ENCODE peak calls at places on chromosomes 7 and 10, in seven cellular contexts. R is IMR-90, X is trophoblast cell, F is neuronal stem cell, Y is mesenchymal stem cell, V is H1, T is H9. O is an unnamed sample.

GRCh38 chr7:41448104-41448503 is 254.8 kb downstream of the INHBA start:
- DNase-seq in R (peak; percentile 32), Y (peak; percentile 22), V (no peak), X (no peak), F (no peak), T (no peak), O (no peak)

GRCh38 chr7:95901006-95901405 is 128.7 kb downstream of the DYNC1I1 start:
- DNase-seq in X (no peak), V (no peak), F (no peak), R (no peak), Y (no peak), T (no peak), O (no peak)

GRCh38 chr10:132454296-132455198 is 57.5 kb downstream of the PWWP2B start:
- DNase-seq in R (no peak), F (no peak), V (no peak), Y (no peak), X (no peak), T (no peak), O (no peak)

GRCh38 chr10:63521389-63522128 is at the start of gene REEP3:
- DNase-seq in F (peak; percentile 79), V (peak; percentile 85), R (peak; percentile 75), X (peak; percentile 54), Y (peak; percentile 80), T (peak; percentile 80), O (peak; percentile 90)

GRCh38 chr7:95545007-95545615 is 51.2 kb downstream of the PDK4 start:
- DNase-seq in X (peak; percentile 37), F (no peak), R (peak; percentile 65), Y (peak; percentile 77), T (no peak), V (no peak), O (peak; percentile 67)

GRCh38 chr10:100448977-100449376 is 13.8 kb upstream of the WNT8B start:
- DNase-seq in T (no peak), F (no peak), X (no peak), R (no peak), V (no peak), Y (no peak), O (no peak)

GRCh38 chr7:112202819-112203218 is 3.4 kb downstream of the DOCK4 start:
- DNase-seq in F (no peak), T (no peak), X (peak; percentile 6), V (no peak), R (no peak), Y (peak; percentile 27), O (no peak)

GRCh38 chr10:126369125-126369708 is 19.1 kb downstream of the ADAM12 start:
- DNase-seq in Y (no peak), T (no peak), R (no peak), F (no peak), V (no peak), X (no peak), O (no peak)

GRCh38 chr7:151472644-151473380 is 32.9 kb upstream of the CRYGN start:
- DNase-seq in R (no peak), F (no peak), T (no peak), V (no peak), Y (no peak), X (no peak), O (no peak)

GRCh38 chr7:70673833-70674232 is 458.1 kb upstream of the GALNT17 start:
- DNase-seq in F (no peak), Y (no peak), X (no peak), R (no peak), T (no peak), V (no peak), O (peak; percentile 27)

DNA sequence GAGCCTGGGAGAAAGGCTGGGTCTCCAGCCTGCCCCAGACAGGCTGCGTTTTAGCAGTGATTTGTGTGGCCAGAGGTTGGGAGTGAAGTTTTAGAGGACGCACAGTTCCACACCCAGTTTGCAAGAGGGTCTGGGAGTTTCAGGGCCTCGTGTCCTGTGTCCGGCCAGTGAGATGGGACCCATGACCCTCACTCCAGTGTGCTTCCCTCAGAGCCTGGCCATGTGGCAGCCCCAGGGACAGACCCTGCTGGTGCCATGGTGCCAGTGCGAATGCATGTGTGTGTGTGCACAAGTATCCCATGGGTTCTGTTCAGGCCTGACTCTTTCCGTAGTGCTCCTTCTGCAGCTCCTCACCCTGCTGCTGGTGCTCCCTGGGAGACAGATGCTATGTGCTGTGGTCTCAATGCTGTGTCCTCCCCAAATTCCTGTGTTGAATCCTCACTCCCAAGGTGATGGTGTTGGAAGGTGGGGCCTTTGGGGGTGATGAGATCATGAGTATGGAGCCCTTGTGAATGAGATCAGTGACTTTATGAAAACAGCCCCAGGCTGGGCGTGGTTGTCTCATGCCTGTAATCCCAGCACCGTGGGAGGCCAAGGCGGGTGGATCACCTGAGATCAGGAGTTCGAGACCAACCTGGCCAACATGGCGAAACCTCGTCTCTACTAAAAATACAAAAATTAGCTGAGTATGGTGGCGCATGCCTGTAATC is 16.5 kb downstream of the ECHDC3 start:
- DNase-seq in R (no peak), F (no peak), Y (no peak), T (no peak), V (no peak), X (no peak), O (peak; percentile 52)
- H3K27ac ChIP-seq in R (no peak overlapping the region), F (no peak overlapping the region), Y (no peak overlapping the region), T (no peak overlapping the region), V (no peak overlapping the region), X (no peak overlapping the region), O (no peak overlapping the region)

DNA sequence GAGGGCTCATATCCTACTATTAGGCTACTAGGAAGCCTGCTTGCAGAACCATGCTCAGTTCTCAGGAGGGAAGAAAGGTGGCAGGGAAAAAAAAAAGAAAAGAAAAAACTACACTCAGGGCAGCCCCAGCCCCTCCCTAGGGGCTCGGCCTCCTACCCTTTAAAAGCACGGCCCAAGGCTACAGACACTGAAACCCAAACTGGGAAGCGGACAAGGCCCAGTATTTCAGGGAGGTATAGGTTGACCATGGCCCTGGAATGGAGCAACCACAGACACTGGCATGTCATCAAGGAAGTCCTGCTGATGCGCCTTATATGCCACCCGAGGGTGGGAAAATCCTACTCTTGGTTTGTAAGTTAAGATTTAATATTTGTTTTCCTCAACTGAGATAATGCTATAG is 50.8 kb downstream of the DLG5 start:
- DNase-seq in T (no peak), V (no peak), R (no peak), F (no peak), X (no peak), Y (no peak), O (no peak)
- H3K23ac ChIP-seq in T (no peak overlapping the region), V (no peak overlapping the region), R (no peak overlapping the region), F (no peak overlapping the region), X (no peak overlapping the region), Y (no peak overlapping the region), O (no peak overlapping the region)

GRCh38 chr7:109101332-109101731 is 531.7 kb downstream of the DNAJB9 start:
- DNase-seq in X (no peak), T (no peak), Y (no peak), V (no peak), R (no peak), F (no peak), O (peak; percentile 78)
- H2BK120ac ChIP-seq in X (no peak overlapping the region), T (no peak overlapping the region), Y (no peak overlapping the region), V (no peak overlapping the region), R (no peak overlapping the region), F (no peak overlapping the region), O (no peak overlapping the region)

GRCh38 chr10:76962851-76963250 is 674.8 kb downstream of the KCNMA1 start:
- DNase-seq in T (no peak), R (peak; percentile 7), F (no peak), X (no peak), V (no peak), Y (no peak), O (no peak)
- H3K27ac ChIP-seq in T (no peak overlapping the region), R (no peak overlapping the region), F (no peak overlapping the region), X (no peak overlapping the region), V (no peak overlapping the region), Y (no peak overlapping the region), O (no peak overlapping the region)

GRCh38 chr7:157685430-157686284 is 348.9 kb downstream of the DNAJB6 start:
- DNase-seq in Y (no peak), R (no peak), X (no peak), T (peak; percentile 39), F (peak; percentile 21), V (peak; percentile 69), O (peak; percentile 38)
- H3K23ac ChIP-seq in Y (peak overlapping the region; percentile 16), R (no peak overlapping the region), X (no peak overlapping the region), T (no peak overlapping the region), F (peak overlapping the region; percentile 90), V (no peak overlapping the region), O (peak overlapping the region; percentile 89)

DNA sequence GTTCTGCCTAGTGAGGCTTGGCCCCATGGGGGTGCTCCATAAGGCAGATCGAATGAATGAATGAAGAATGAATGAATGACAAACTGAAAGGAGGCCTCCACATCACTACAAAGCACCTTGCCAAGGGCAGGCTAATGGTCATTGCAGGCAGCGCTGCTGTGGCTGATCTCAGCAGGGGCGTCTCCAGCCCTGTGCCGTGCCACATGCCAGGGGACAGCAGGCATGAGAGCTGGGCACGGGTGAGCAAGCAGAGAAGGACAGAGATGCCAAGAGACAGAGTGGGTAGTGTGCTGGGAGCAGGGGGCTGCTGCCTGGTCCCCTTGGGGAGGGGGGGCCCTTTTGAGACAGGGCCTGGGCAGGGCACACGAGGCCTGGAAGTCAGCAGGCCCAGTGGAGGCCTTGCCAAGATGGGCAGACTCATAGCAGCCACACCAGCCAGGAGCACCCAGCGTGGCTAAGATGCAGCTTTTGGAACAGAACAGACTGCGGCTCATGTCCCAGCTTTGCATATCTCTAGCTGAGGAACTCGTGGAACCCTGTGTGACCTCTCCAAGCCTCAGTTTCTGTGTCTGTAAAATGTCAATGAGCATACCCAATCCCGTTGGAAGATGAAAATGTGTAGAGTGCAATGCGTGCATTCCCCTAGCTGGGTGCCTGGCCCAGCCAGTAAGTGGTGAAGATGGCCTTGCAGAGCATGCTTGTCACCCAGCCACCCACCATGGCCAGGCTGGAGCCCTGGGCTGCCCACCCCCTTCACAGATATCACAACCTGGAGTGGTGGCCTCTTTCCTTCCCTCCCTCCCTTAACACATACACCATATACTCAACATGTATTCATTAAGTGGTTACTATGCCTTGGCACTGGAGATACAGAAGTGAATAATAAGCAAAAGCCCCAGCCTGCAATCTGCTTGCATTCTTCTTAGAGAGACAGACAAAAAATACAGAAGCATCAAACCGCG is 61.1 kb upstream of the LRRC18 start:
- DNase-seq in F (no peak), R (no peak), T (no peak), Y (no peak), X (no peak), V (no peak), O (no peak)
- H2BK120ac ChIP-seq in F (no peak overlapping the region), R (no peak overlapping the region), T (no peak overlapping the region), Y (no peak overlapping the region), X (no peak overlapping the region), V (no peak overlapping the region), O (no peak overlapping the region)

DNA sequence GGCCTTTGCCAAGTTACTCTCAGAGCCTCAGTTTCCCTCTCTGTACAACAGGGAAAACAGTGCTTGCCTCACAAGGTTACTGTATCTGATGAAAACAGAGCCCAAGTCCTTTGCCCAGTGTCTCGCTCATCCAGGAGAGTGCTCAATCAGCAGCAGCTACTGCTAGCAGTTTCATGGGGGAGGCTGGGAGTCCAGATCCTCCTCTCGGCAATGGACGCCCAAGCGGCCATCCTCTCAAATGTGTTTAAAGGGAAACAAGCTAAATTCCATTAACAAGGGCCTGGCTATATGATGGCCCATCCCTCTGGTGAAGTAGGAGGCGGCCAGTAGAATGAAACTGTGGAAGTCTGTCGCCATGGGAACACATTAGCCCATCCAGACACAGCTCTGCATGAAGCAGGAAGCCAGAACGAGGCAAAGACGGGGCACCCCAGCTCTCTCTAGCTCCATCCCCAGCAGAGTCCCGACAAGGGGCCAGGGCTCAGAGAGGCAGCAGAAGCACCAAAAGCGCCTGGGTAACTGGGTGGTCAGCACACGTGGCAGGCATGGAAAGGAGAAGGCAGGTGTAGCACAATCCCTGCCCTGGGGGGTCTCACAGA is 35.2 kb downstream of the FAM53B start:
- DNase-seq in X (no peak), Y (peak; percentile 77), R (no peak), T (no peak), F (no peak), V (no peak), O (peak; percentile 82)
- H3K27ac ChIP-seq in X (no peak overlapping the region), Y (no peak overlapping the region), R (no peak overlapping the region), T (no peak overlapping the region), F (peak overlapping the region; percentile 6), V (no peak overlapping the region), O (no peak overlapping the region)

GRCh38 chr10:59588791-59589190 is 120.9 kb downstream of the SLC16A9 start:
- DNase-seq in R (no peak), Y (no peak), F (no peak), X (no peak), T (no peak), V (no peak), O (peak; percentile 35)
- H3K23ac ChIP-seq in R (no peak overlapping the region), Y (no peak overlapping the region), F (no peak overlapping the region), X (no peak overlapping the region), T (no peak overlapping the region), V (no peak overlapping the region), O (no peak overlapping the region)

O was measured in mesendoderm.